ENCODE peak calls at places on chromosomes 4 and X, in six cellular contexts. M, I, X, G, P and O are unnamed samples.

GRCh38 chr4:140223056-140223810 is 69.2 kb upstream of the MAML3 start:
- DNase-seq in M (no peak), I (peak), X (peak), G (no peak), P (peak), O (peak)

GRCh38 chr4:186642530-186642929 is 81.1 kb downstream of the FAT1 start:
- DNase-seq in M (no peak), I (no peak), X (no peak), G (no peak), P (no peak), O (peak)

GRCh38 chrX:17759990-17760389 is 22.7 kb downstream of the SCML1 start:
- DNase-seq in M (no peak), I (no peak), X (no peak), G (no peak), P (no peak), O (no peak)

GRCh38 chr4:141711211-141711610 is 74.8 kb downstream of the IL15 start:
- DNase-seq in M (no peak), I (peak), X (no peak), G (no peak), P (peak), O (no peak)

GRCh38 chr4:77196866-77197265 is 39.9 kb downstream of the CCNG2 start:
- DNase-seq in M (no peak), I (no peak), X (no peak), G (no peak), P (no peak), O (no peak)

GRCh38 chr4:14269824-14270223 is 642.3 kb upstream of the BOD1L1 start:
- DNase-seq in M (peak), I (no peak), X (no peak), G (peak), P (no peak), O (no peak)

GRCh38 chr4:47198791-47199190 is 167.4 kb downstream of the GABRB1 start:
- DNase-seq in M (no peak), I (no peak), X (no peak), G (no peak), P (no peak), O (peak)

GRCh38 chrX:29662759-29663503 is 552.4 kb upstream of the MAGEB2 start:
- DNase-seq in M (no peak), I (peak), X (no peak), G (no peak), P (peak), O (no peak)

GRCh38 chrX:108091266-108091877 is at the start of the genes ATG4A and PSMD10:
- DNase-seq in M (peak), I (peak), X (peak), G (peak), P (peak), O (peak)

GRCh38 chrX:15524417-15524816 is 23.8 kb downstream of the BMX start:
- DNase-seq in M (no peak), I (peak), X (no peak), G (no peak), P (peak), O (no peak)

GRCh38 chrX:70453024-70453618 is 8.5 kb downstream of the DLG3 start:
- DNase-seq in M (no peak), I (no peak), X (no peak), G (no peak), P (no peak), O (no peak)

GRCh38 chrX:70452143-70452733 is 7.6 kb downstream of the DLG3 start:
- DNase-seq in M (peak), I (peak), X (peak), G (no peak), P (peak), O (peak)

GRCh38 chrX:70456256-70456655 is 11.6 kb downstream of the DLG3 start:
- DNase-seq in M (no peak), I (no peak), X (no peak), G (no peak), P (no peak), O (no peak)

GRCh38 chrX:70455366-70456202 is 10.9 kb downstream of the DLG3 start:
- DNase-seq in M (peak), I (no peak), X (no peak), G (no peak), P (no peak), O (peak)

DNA sequence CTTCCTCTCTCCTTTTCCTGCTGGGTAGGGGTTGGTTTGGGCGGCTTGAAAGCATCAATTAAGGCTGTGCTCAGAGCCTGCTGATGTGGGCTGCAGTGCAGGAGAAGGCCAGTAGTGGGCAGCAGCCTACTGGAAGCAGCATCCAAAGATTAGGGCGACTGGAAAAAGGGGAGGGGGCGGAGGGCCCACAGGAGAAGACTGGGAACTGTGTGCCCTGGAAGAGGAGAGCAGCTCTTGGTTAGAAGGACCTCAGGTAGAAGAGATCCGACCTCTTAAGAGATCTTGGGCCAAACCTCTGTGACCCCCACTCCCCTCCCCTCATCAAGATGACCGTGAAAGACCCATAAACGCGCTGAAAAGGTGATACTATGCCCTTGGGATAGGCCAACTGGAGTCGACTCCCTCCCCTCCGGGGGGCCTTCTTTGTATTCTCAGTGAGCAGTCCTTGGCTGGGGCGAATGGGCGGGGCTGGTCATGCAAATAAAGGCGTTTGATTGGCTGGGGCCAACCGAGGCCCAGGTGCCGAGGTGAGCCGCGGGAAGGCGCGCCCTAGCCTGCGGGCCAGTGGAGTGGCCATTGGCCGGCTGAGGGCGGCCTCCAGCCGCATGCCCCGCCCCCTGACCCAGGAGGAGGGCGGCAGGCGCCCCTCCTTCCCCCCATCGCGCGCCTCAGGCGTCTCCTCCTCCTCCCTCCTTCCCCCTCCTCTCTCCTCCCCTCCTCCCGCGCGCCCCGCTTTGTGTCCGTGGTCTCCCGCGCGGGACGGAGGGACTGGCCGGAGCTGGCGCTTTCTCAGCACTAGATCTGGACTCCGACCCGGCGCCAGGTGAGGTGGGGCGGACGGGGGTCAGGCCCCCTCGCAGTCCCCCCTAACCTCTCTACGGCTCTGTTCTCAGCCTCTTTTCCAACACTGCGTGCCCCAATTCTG is 10.1 kb downstream of the DLG3 start:
- DNase-seq in M (peak), I (peak), X (peak), G (peak), P (peak), O (peak)
- TF ChIP-seq CTCF in M (peak), I (peak), X (peak), G (peak), P (peak), O (peak)

GRCh38 chr4:3077796-3078195 is 3.3 kb downstream of the HTT start:
- DNase-seq in M (no peak), I (no peak), X (no peak), G (no peak), P (no peak), O (no peak)

GRCh38 chr4:3082915-3083515 is 8.5 kb downstream of the HTT start:
- DNase-seq in M (no peak), I (no peak), X (no peak), G (no peak), P (no peak), O (no peak)

GRCh38 chr4:3083732-3084131 is 9.3 kb downstream of the HTT start:
- DNase-seq in M (no peak), I (no peak), X (no peak), G (no peak), P (no peak), O (no peak)

GRCh38 chr4:3075652-3075981 is 1.1 kb downstream of the HTT start:
- DNase-seq in M (no peak), I (no peak), X (no peak), G (no peak), P (no peak), O (no peak)

DNA sequence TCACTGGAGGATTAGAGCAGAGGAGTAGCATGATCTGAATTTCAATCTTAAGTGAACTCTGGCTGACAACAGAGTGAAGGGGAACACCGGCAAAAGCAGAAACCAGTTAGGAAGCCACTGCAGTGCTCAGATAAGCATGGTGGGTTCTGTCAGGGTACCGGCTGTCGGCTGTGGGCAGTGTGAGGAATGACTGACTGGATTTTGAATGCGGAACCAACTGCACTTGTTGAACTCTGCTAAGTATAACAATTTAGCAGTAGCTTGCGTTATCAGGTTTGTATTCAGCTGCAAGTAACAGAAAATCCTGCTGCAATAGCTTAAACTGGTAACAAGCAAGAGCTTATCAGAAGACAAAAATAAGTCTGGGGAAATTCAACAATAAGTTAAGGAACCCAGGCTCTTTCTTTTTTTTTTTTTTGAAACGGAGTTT is 5.2 kb downstream of the HTT start:
- DNase-seq in M (no peak), I (no peak), X (no peak), G (no peak), P (no peak), O (no peak)
- H3K9ac ChIP-seq in M (no peak), I (no peak), X (no peak), G (no peak), P (no peak), O (no peak)

GRCh38 chr4:2615821-2616220 is 79.4 kb downstream of the FAM193A start:
- DNase-seq in M (no peak), I (no peak), X (no peak), G (no peak), P (no peak), O (peak)

GRCh38 chr4:2623442-2623841 is 87.0 kb downstream of the FAM193A start:
- DNase-seq in M (no peak), I (no peak), X (no peak), G (no peak), P (no peak), O (no peak)

GRCh38 chr4:2621419-2621818 is 85.0 kb downstream of the FAM193A start:
- DNase-seq in M (no peak), I (no peak), X (no peak), G (no peak), P (no peak), O (no peak)

GRCh38 chr4:2617955-2618354 is 81.5 kb downstream of the FAM193A start:
- DNase-seq in M (no peak), I (peak), X (no peak), G (no peak), P (peak), O (no peak)

GRCh38 chr4:2619459-2619858 is 83.0 kb downstream of the FAM193A start:
- DNase-seq in M (no peak), I (no peak), X (no peak), G (no peak), P (no peak), O (peak)
- TF ChIP-seq CTCF in M (no peak), I (no peak), X (no peak), G (no peak), P (no peak), O (no peak)

DNA sequence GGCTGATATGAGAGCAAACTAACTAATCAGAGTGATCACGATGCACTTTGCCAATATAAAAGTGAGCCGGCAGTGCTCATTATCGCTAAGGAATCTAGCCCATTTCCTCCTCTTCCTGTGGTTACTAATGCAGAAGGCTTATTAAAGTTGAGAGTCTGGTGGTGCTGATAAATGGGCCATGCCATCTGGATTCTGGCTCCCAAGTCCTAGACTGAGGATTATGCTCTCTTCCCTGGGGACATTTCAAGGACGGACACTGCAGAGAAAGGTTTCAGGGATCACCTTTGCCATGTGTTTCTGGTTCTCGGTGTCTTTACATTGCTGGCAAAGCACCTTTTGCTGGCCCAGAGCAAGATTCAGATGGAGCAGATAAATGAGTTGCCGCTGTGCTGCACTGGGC is 85.3 kb downstream of the RTL5 start:
- DNase-seq in M (no peak), I (no peak), X (no peak), G (no peak), P (peak), O (no peak)
- H3K9ac ChIP-seq in M (no peak), I (no peak), X (no peak), G (no peak), P (no peak), O (no peak)

GRCh38 chr4:86446996-86447395 is 87.1 kb upstream of the MAPK10 start:
- DNase-seq in M (no peak), I (no peak), X (no peak), G (no peak), P (no peak), O (peak)

GRCh38 chr4:86443495-86443894 is 83.6 kb upstream of the MAPK10 start:
- DNase-seq in M (no peak), I (no peak), X (no peak), G (no peak), P (no peak), O (no peak)

GRCh38 chr4:86439293-86439692 is 79.4 kb upstream of the MAPK10 start:
- DNase-seq in M (no peak), I (no peak), X (no peak), G (no peak), P (no peak), O (no peak)

GRCh38 chr4:86442881-86443280 is 83.0 kb upstream of the MAPK10 start:
- DNase-seq in M (no peak), I (no peak), X (no peak), G (no peak), P (no peak), O (no peak)

GRCh38 chr4:86441175-86441960 is 81.5 kb upstream of the MAPK10 start:
- DNase-seq in M (no peak), I (peak), X (no peak), G (no peak), P (no peak), O (no peak)
- TF ChIP-seq CTCF in M (no peak), I (no peak), X (no peak), G (no peak), P (no peak), O (peak)

GRCh38 chr4:184329235-184330007 is 111.7 kb upstream of the ENPP6 start:
- DNase-seq in M (no peak), I (no peak), X (no peak), G (no peak), P (no peak), O (peak)
- H3K9ac ChIP-seq in M (no peak), I (no peak), X (no peak), G (no peak), P (no peak), O (no peak)

DNA sequence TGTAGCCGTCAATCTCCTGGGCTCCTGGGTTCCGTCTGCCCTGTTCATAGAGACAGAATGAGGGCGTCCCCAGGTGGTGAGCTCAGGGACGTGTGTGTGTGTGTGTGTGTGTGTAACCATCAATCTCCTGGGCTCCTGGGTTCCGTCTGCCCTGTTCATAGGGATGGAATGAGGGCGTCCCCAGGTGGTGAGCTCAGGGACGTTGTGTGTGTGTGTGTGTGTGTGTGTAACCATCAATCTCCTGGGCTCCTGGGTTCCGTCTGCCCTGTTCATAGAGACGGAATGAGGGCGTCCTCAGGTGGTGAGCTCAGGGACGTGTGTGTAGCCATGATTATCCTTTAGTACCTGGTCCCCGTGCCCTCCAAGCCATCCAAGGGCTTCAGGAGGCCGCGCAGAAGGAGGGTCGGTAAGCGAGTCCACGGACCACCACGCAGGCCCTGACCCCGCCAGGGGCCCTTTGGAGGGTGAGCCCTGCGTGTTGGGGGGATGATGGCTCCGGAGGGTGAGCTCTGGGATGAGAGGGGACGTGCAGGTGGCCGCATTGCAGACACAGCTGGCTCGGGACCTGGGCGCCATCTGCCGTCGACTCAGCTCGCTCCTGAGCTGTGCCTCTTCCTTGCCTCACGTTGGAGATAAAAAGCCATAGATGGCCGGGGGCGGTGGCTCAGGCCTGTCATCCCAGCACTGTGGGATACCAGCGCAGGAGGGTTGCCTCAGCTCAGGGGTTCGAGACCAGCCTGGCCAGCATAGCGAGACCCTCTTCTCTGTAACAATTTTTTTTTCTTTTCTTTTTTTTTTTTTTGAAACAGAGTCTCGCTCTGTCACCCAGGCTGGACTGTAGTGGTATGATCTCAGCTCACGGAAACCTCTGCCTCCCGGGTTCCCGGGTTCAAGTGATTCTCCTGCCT is 5.4 kb upstream of the GTPBP6 start:
- DNase-seq in M (no peak), I (peak), X (peak), G (peak), P (no peak), O (peak)
- TF ChIP-seq CTCF in M (no peak), I (no peak), X (no peak), G (no peak), P (peak), O (peak)